ENCODE peak calls at places on chromosomes 2 and 18, in ten cellular contexts. D is suprapubic skin, X is endothelial cell of umbilical vein, P is breast epithelium, S is adrenal gland, T is esophagus muscularis mucosa, J is HepG2, H is HCT116, E is uterus, Z is K562. U is an unnamed sample.

GRCh38 chr18:59912007-59912550 is 12.3 kb downstream of the PMAIP1 start:
- DNase-seq in P (no peak), T (no peak), Z (no peak), S (no peak), E (no peak), X (no peak), J (no peak), D (no peak), H (no peak), U (no peak)

GRCh38 chr2:28163627-28164279 is 228.9 kb upstream of the FOSL2 start:
- DNase-seq in X (no peak), P (no peak), T (no peak), E (no peak), Z (no peak), D (no peak), J (no peak), H (no peak), S (no peak), U (no peak)

GRCh38 chr2:69827796-69828540 is 1.5 kb upstream of the GMCL1 start:
- DNase-seq in T (no peak), J (no peak), H (no peak), P (no peak), S (no peak), X (no peak), E (no peak), Z (no peak), D (no peak), U (no peak)

GRCh38 chr2:219461669-219462068 is 27.0 kb downstream of the SPEG start:
- DNase-seq in S (no peak), X (no peak), P (no peak), D (no peak), E (no peak), Z (no peak), J (no peak), T (no peak), H (no peak), U (no peak)

GRCh38 chr2:171505374-171505773 is 16.9 kb upstream of the CYBRD1 start:
- DNase-seq in D (no peak), J (no peak), Z (no peak), S (no peak), H (no peak), X (no peak), T (no peak), P (no peak), E (no peak), U (no peak)

GRCh38 chr2:218832520-218832919 is 917 bp upstream of the PRKAG3 start:
- DNase-seq in P (no peak), H (no peak), E (no peak), Z (no peak), S (no peak), T (no peak), X (peak), J (no peak), D (no peak), U (no peak)

GRCh38 chr2:150621800-150622199 is 134.3 kb upstream of the RND3 start:
- DNase-seq in H (no peak), X (peak), P (no peak), J (no peak), Z (no peak), D (no peak), E (no peak), S (peak), T (no peak), U (no peak)

GRCh38 chr18:63155169-63155852 is 164.3 kb downstream of the BCL2 start:
- DNase-seq in H (peak), P (peak), T (no peak), E (no peak), X (peak), S (peak), D (no peak), Z (peak), J (peak), U (peak)

GRCh38 chr18:47996091-47996541 is 65.7 kb upstream of the SMAD2 start:
- DNase-seq in X (no peak), H (no peak), P (no peak), S (no peak), D (no peak), E (no peak), T (no peak), J (no peak), Z (no peak), U (no peak)

GRCh38 chr2:231191896-231192872 is 6.2 kb upstream of the ARMC9 start:
- DNase-seq in Z (peak), S (peak), D (peak), J (peak), T (peak), H (no peak), P (no peak), E (peak), X (peak), U (peak)

GRCh38 chr18:48842259-48843061 is 108.3 kb downstream of the SMAD7 start:
- DNase-seq in H (no peak), X (peak), T (no peak), D (no peak), J (no peak), S (no peak), E (no peak), Z (no peak), P (no peak), U (no peak)

GRCh38 chr2:220775856-220776467 is 796.1 kb downstream of the EPHA4 start:
- DNase-seq in E (no peak), P (no peak), J (no peak), X (no peak), T (no peak), D (no peak), S (no peak), H (no peak), Z (no peak), U (no peak)

DNA sequence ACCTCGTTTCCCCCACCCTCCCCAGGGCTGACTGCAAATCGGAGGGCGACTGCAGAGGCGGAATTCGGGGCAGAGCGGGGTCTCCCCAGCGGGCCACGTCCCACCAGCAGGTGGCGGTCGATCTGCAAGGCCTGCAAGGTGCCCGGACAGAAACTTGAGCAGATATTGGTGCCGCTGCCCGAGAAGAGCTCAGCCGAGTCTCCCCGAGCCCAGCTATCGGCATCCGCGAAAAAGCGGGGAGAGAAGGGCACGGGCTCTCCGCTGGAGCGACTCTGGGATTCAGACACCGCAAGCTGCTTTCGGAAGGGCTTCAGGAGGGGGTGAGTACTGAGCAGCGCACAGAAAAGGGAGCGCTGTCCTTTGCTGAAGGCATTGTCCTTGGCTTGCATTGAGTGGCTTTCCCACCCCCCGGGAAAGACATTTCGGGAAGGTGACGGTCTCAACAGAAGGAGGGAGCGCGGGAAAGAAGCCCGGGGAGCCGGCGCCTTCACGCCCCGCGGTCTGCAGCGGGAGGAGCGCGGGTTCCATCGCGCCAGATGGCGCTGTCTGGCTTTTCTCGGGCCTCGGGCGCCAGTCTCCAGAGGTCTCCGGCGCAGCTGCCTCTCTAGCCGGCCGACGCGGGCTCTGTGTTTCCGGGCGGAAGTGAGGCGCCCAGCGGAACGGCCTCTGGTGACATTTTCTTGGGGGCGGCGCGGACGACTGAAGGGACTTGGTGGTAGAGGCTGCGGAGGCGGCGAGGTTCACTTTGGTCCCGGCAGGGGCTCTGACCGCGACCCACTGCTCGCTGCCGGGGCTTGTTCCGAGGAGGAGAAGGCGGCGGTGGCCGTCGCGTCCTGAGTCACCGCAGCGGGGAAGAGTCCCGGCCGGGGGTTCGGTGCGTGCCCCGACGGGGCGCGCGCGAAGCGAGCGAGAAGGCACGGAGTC is 69.5 kb downstream of the HAUS1 start:
- DNase-seq in Z (peak), T (peak), D (peak), P (peak), S (peak), J (peak), E (peak), X (peak), H (peak), U (peak)
- TF ChIP-seq POLR2A in Z (peak), T (peak), D (peak), P (no peak), S (peak), J (peak), E (no peak), X (peak), H (peak), U (peak)

GRCh38 chr2:113756088-113757058 is at the start of gene SLC35F5:
- DNase-seq in D (peak), P (peak), S (peak), X (peak), J (peak), E (peak), T (peak), H (peak), Z (peak), U (peak)
- TF ChIP-seq POLR2A in D (peak), P (peak), S (peak), X (peak), J (peak), E (peak), T (peak), H (peak), Z (peak), U (peak)

DNA sequence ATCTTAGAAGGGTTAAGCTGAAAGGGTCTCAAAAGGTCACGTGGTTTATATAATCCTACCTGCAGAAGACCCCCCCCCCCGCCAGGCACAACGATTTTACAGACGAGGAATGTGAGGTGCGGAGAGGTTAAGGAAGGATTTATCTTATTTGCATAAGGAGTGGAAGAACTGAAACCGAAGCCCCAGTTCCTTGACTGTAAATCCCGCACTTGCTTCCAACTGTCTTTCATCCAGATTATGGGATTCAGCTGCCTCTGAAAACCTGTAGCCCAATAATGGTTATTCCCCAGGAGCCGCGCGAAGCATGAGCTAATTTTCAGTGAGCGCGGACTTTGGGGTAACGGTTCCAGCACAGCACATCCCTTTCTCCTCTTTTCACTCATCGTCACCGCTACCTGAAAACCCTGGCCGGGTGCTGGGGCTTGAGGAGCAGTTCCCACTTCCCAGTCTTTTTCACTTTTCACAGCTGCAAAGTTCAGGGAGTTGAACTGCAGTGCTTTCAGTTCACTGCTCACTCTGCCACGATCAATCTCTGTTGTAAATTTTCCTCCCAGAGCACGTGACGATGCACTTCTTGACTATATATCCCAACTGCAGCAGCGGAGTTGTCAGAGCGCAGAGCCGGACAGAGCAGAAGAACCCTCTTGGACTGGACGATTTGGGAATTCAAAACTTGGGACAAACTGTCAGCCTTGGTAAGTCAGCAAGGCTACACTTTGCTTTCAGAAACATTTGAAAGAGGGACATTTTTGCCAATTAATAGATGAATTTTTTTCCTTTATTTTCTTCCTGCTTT is at the start of gene KCNE4:
- DNase-seq in P (no peak), D (no peak), E (peak), H (no peak), J (no peak), Z (no peak), S (peak), T (no peak), X (no peak), U (no peak)
- TF ChIP-seq POLR2A in P (peak), D (peak), E (peak), H (no peak), J (no peak), Z (no peak), S (peak), T (peak), X (no peak), U (no peak)

GRCh38 chr18:11150271-11150615 is 874 bp upstream of the PIEZO2 start:
- DNase-seq in T (peak), H (no peak), Z (no peak), X (no peak), E (no peak), P (no peak), S (no peak), D (no peak), J (no peak), U (no peak)

GRCh38 chr18:11149441-11150270 is at the start of gene PIEZO2:
- DNase-seq in P (no peak), D (no peak), T (peak), H (no peak), J (peak), S (peak), E (peak), Z (peak), X (peak), U (peak)

GRCh38 chr18:11147962-11148654 is 1.3 kb downstream of the PIEZO2 start:
- DNase-seq in S (no peak), J (no peak), T (peak), P (no peak), Z (no peak), H (no peak), X (no peak), E (no peak), D (no peak), U (no peak)

GRCh38 chr18:11147371-11147860 is 2.0 kb downstream of the PIEZO2 start:
- DNase-seq in S (no peak), X (no peak), P (no peak), E (no peak), Z (no peak), H (no peak), D (no peak), T (peak), J (no peak), U (no peak)

DNA sequence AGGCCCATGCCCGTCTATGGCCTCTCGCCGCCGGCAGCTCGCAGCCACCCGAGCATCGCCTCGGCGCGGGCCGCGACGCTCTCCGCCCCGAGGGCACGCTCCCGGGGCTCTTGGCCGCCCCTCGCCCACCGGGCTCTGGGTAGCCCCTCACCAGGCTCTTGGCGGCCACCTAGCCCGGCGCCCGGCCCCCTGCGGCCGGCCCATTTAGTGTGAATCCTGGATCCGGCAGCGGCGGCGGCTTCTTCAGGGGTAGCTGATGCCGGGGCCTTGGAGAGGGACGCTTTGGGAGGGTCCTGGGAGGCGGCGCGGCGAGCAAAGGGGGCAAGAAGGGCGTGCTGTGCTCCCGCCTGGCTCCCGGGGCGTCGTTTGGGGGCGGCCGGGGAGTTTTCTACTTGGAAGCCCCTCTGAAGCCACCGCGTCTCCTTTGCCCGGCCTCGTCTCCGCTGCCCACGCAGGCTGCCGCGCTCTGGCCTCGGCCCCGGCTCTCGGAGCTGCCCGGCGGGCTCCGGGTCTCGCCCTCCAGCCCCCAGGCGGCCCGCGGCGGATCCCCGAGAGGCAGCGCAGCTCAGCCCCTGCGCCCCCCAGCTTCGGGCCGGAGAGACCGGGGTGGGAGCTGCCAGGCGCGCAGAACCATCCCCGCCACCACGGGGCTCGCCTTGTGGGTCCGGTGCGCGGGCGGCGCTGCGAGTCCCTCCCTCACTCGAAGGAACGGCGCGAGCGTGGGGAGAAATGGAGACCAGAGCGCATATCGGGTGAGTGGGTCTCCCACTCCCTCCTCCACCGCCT is 521 bp downstream of the PIEZO2 start:
- DNase-seq in X (no peak), J (no peak), H (no peak), S (no peak), D (no peak), Z (no peak), T (peak), E (no peak), P (no peak), U (no peak)
- TF ChIP-seq POLR2A in X (no peak), J (no peak), H (no peak), S (no peak), D (no peak), Z (no peak), T (no peak), E (no peak), P (no peak), U (no peak)

U was measured in erythroblast.